ENCODE peak calls at places on chromosomes 5 and 9, in four cellular contexts. X is GM12878, B is HepG2, L is K562. U is an unnamed sample.
A peak's percentile ranks its signal among the peaks of the same experiment; 100 is the strongest.

GRCh38 chr5:157024213-157024959 is 34.5 kb downstream of the HAVCR1 start:
- DNase-seq in X (no peak), L (no peak), B (no peak), U (no peak)

GRCh38 chr5:173808079-173808808 is 79.9 kb upstream of the CPEB4 start:
- DNase-seq in B (no peak), L (peak; percentile 36), X (no peak), U (no peak)

GRCh38 chr9:77166193-77166592 is 11.1 kb upstream of the VPS13A start:
- DNase-seq in X (no peak), L (no peak), B (no peak), U (no peak)

GRCh38 chr5:167587768-167588167 is 703.7 kb upstream of the WWC1 start:
- DNase-seq in B (peak; percentile 11), X (no peak), L (no peak), U (peak; percentile 54)

GRCh38 chr9:127162046-127162445 is 39.6 kb upstream of the ANGPTL2 start:
- DNase-seq in L (no peak), X (no peak), B (no peak), U (no peak)

GRCh38 chr5:83277154-83277553 is 194.4 kb upstream of the VCAN start:
- DNase-seq in L (no peak), B (no peak), X (no peak), U (no peak)

GRCh38 chr5:83583859-83584258 is 112.3 kb downstream of the VCAN start:
- DNase-seq in X (no peak), B (no peak), L (no peak), U (no peak)

GRCh38 chr5:14386882-14387575 is 194.6 kb upstream of the OTULINL start:
- DNase-seq in L (no peak), B (no peak), X (no peak), U (no peak)

GRCh38 chr9:6845881-6846280 is 88.1 kb downstream of the KDM4C start:
- DNase-seq in L (no peak), X (no peak), B (peak; percentile 83), U (no peak)

GRCh38 chr9:76230961-76231360 is 163.3 kb downstream of the RFK start:
- DNase-seq in B (no peak), L (no peak), X (no peak), U (no peak)

GRCh38 chr9:70318002-70318401 is 59.2 kb downstream of the SMC5 start:
- DNase-seq in X (no peak), L (no peak), B (peak; percentile 6), U (no peak)

GRCh38 chr9:91481971-91482370 is 58.3 kb upstream of the NFIL3 start:
- DNase-seq in L (no peak), B (no peak), X (no peak), U (no peak)

GRCh38 chr5:5704352-5704751 is 281.9 kb downstream of the ICE1 start:
- DNase-seq in X (no peak), L (no peak), B (no peak), U (no peak)

GRCh38 chr5:146048994-146049703 is 56.2 kb downstream of the PLAC8L1 start:
- DNase-seq in X (no peak), L (peak; percentile 71), B (peak; percentile 66), U (peak; percentile 79)

GRCh38 chr9:97880336-97880735 is 27.3 kb downstream of the FOXE1 start:
- DNase-seq in L (no peak), X (no peak), B (no peak), U (no peak)

GRCh38 chr5:73655521-73656160 is 29.6 kb downstream of the ARHGEF28 start:
- DNase-seq in L (no peak), X (no peak), B (no peak), U (no peak)

GRCh38 chr5:40957048-40957447 is 47.8 kb downstream of the C7 start:
- DNase-seq in L (no peak), B (no peak), X (no peak), U (no peak)

GRCh38 chr5:76958976-76959767 is 6.3 kb downstream of the CRHBP start:
- DNase-seq in L (peak; percentile 42), B (no peak), X (no peak), U (no peak)

GRCh38 chr5:429453-430188 is 13.4 kb upstream of the EXOC3 start:
- DNase-seq in X (no peak), B (no peak), L (no peak), U (no peak)

GRCh38 chr9:119114681-119115080 is 254.6 kb downstream of the BRINP1 start:
- DNase-seq in B (no peak), L (no peak), X (no peak), U (no peak)

GRCh38 chr9:85040806-85041575 is 371.5 kb downstream of the NTRK2 start:
- DNase-seq in X (no peak), L (no peak), B (no peak), U (no peak)

GRCh38 chr5:42889311-42889933 is 77.7 kb upstream of the SELENOP start:
- DNase-seq in X (no peak), L (peak; percentile 85), B (peak; percentile 82), U (peak; percentile 68)

GRCh38 chr9:35661756-35662350 is 3.1 kb downstream of the ARHGEF39 start:
- DNase-seq in L (no peak), X (no peak), B (peak; percentile 42), U (no peak)

GRCh38 chr9:136644343-136644592 is 18.4 kb upstream of the EGFL7 start:
- DNase-seq in X (no peak), B (no peak), L (peak; percentile 95), U (no peak)

GRCh38 chr5:141477815-141478214 is 2.0 kb downstream of the PCDHGC3 start:
- DNase-seq in B (no peak), L (no peak), X (no peak), U (no peak)

GRCh38 chr5:68515514-68515913 is 300.0 kb downstream of the PIK3R1 start:
- DNase-seq in X (no peak), L (no peak), B (no peak), U (no peak)

GRCh38 chr5:80763873-80764647 is 109.3 kb upstream of the DHFR start:
- DNase-seq in B (no peak), L (no peak), X (no peak), U (no peak)

GRCh38 chr9:126985870-126986498 is 71.4 kb downstream of the RALGPS1 start:
- DNase-seq in B (peak; percentile 5), X (peak; percentile 92), L (no peak), U (no peak)

GRCh38 chr5:155091063-155091648 is 77.6 kb downstream of the KIF4B start:
- DNase-seq in L (no peak), X (no peak), B (no peak), U (no peak)

GRCh38 chr9:133374612-133375115 is 1.2 kb downstream of the SURF4 start:
- DNase-seq in X (no peak), L (no peak), B (no peak), U (no peak)

GRCh38 chr9:104988539-104988938 is 60.6 kb upstream of the ABCA1 start:
- DNase-seq in B (no peak), L (no peak), X (no peak), U (no peak)

GRCh38 chr9:108257387-108257786 is 598.4 kb downstream of the ACTL7B start:
- DNase-seq in B (no peak), L (no peak), X (no peak), U (no peak)

GRCh38 chr5:56638061-56638621 is 177.2 kb upstream of the MAP3K1 start:
- DNase-seq in B (peak; percentile 94), X (no peak), L (no peak), U (no peak)

GRCh38 chr5:3035452-3035851 is 284.0 kb upstream of the IRX2 start:
- DNase-seq in X (no peak), L (no peak), B (no peak), U (no peak)

GRCh38 chr5:143562935-143563334 is 159.4 kb upstream of the NR3C1 start:
- DNase-seq in X (no peak), B (peak; percentile 82), L (no peak), U (no peak)

GRCh38 chr9:111572945-111573604 is 26.4 kb downstream of the PTGR1 start:
- DNase-seq in X (no peak), B (no peak), L (no peak), U (peak; percentile 26)

GRCh38 chr9:94554439-94555331 is at the start of gene PCAT7:
- DNase-seq in L (peak; percentile 72), X (peak; percentile 12), B (peak; percentile 84), U (peak; percentile 55)

GRCh38 chr5:29054694-29055093 is 2016.3 kb upstream of the CDH9 start:
- DNase-seq in B (no peak), L (no peak), X (no peak), U (no peak)

DNA sequence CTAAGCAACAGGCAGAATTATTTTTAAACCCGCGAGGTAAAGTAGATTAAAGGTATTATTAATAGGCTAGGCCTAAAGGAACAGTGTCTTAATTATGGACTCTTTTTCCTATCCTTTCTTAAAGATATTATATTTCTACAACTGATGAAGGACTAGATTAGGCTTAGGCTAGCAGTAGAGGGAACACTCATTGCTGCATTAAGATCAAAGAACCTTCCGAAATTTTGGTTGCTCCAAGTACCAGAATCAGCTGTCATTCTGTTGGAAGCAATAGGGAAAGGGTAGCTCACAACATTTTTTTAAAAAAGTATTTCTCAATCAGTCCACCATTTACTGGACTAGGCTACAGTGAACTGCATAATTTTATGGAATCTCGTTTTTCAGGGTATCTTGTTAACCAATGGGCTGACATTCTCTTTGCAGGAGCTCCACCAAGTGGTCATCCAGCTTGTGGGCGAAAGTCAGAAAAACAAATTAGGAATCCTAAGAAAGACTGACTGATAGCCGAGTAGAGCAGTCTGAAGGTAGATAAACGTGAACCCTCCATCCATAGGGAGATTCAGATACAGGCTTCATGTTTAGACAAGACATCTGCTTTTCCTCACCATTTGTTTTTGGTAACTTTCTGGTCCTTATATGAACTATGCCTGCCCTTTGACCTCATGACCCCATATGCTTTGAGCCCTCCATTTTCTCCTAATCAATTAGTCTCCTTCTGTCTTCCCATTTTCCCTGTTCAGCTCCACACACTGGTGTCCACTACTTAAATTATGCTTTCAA is 103.6 kb upstream of the CHD1 start:
- DNase-seq in X (no peak), B (peak; percentile 74), L (peak; percentile 46), U (peak; percentile 60)
- TF ChIP-seq TARDBP in X (no peak), B (no peak), L (no peak), U (no peak)

GRCh38 chr9:69130456-69131441 is 43.3 kb upstream of the TJP2 start:
- DNase-seq in L (no peak), B (no peak), X (no peak), U (no peak)
- TF ChIP-seq FOXK2 in L (no peak), B (no peak), X (no peak), U (no peak)

GRCh38 chr5:118931564-118931963 is 56.8 kb downstream of the DTWD2 start:
- DNase-seq in B (no peak), L (no peak), X (no peak), U (no peak)
- TF ChIP-seq TARDBP in B (no peak), L (no peak), X (no peak), U (no peak)

GRCh38 chr5:124859027-124859426 is 112.6 kb upstream of the ZNF608 start:
- DNase-seq in B (no peak), L (no peak), X (no peak), U (no peak)
- TF ChIP-seq FOXK2 in B (no peak), L (no peak), X (no peak), U (no peak)

GRCh38 chr5:178339272-178339671 is 106.7 kb upstream of the PHYKPL start:
- DNase-seq in X (no peak), B (no peak), L (no peak), U (no peak)
- TF ChIP-seq TARDBP in X (no peak), B (no peak), L (no peak), U (no peak)

DNA sequence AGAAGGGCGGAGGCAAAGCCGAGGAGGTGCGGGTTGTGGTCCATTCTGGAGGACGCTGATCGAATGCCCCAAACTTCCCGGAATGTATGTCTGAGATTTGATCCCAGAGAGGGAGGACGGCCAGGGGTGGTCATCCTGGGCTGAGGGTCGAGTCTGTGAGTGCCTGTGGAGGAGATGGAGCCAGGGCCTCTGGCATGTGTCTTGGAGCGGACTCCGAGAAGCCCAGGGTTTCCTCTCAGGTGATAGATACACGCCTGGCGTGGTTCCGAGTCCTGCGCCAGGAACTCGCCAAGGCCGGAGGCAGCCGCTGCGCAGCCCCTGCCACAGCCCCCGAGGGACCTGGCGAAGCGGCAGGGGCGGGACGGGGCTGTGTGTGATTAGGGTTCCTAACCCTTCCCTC is 363 bp downstream of the ZNF454 start:
- DNase-seq in L (no peak), B (no peak), X (no peak), U (no peak)
- TF ChIP-seq FOXK2 in L (no peak), B (no peak), X (no peak), U (no peak)